ENCODE peak calls at places on chromosomes 13 and 19, in seven cellular contexts. W is sigmoid colon, C is nephron progenitor cell, H is GM13977, V is stomach, B is OCI-LY7, T is heart right ventricle. O is an unnamed sample.
A peak's percentile ranks its signal among the peaks of the same experiment; 100 is the strongest.

GRCh38 chr19:2122982-2123381 is 26.3 kb downstream of the IZUMO4 start:
- DNase-seq in W (no peak), C (no peak), H (no peak), V (no peak), B (no peak), T (no peak), O (peak; percentile 88)

GRCh38 chr13:27034678-27035111 is 136.9 kb downstream of the USP12 start:
- DNase-seq in W (no peak), C (peak; percentile 42), H (no peak), V (no peak), B (no peak), T (peak; percentile 13), O (no peak)

GRCh38 chr13:78742659-78743058 is 83.7 kb upstream of the OBI1 start:
- DNase-seq in W (no peak), C (no peak), H (no peak), V (no peak), B (no peak), T (no peak), O (no peak)

GRCh38 chr19:2888739-2889224 is 11.9 kb upstream of the ZNF57 start:
- DNase-seq in W (no peak), C (no peak), H (no peak), V (no peak), B (peak; percentile 91), T (no peak), O (no peak)

GRCh38 chr13:36847541-36848045 is 28.6 kb downstream of the RFXAP start:
- DNase-seq in W (no peak), C (no peak), H (no peak), V (peak; percentile 51), B (no peak), T (no peak), O (no peak)

GRCh38 chr19:29771708-29772415 is 39.9 kb upstream of the CCNE1 start:
- DNase-seq in W (no peak), C (peak; percentile 73), H (peak; percentile 60), V (peak; percentile 41), B (peak; percentile 34), T (peak; percentile 15), O (no peak)

GRCh38 chr13:48222358-48223015 is 10.5 kb upstream of the ITM2B start:
- DNase-seq in W (peak; percentile 73), C (no peak), H (no peak), V (no peak), B (no peak), T (no peak), O (no peak)

GRCh38 chr19:50432221-50432626 is 468 bp upstream of the MYBPC2 start:
- DNase-seq in W (no peak), C (peak; percentile 61), H (no peak), V (no peak), B (peak; percentile 42), T (no peak), O (no peak)

GRCh38 chr19:56507446-56508281 is at the start of gene ZNF471:
- DNase-seq in W (peak; percentile 99), C (peak; percentile 15), H (peak; percentile 58), V (peak; percentile 97), B (no peak), T (peak; percentile 99), O (no peak)

GRCh38 chr19:29812080-29812880 is 489 bp downstream of the CCNE1 start:
- DNase-seq in W (no peak), C (peak; percentile 57), H (no peak), V (peak; percentile 27), B (peak; percentile 20), T (no peak), O (peak; percentile 86)

GRCh38 chr13:34201050-34201913 is 383.3 kb downstream of the RFC3 start:
- DNase-seq in W (no peak), C (no peak), H (no peak), V (no peak), B (no peak), T (peak; percentile 15), O (no peak)

GRCh38 chr13:32229443-32229842 is 85.7 kb downstream of the ZAR1L start:
- DNase-seq in W (no peak), C (no peak), H (no peak), V (no peak), B (no peak), T (no peak), O (no peak)

GRCh38 chr19:28746486-28746885 is 466.5 kb downstream of the UQCRFS1 start:
- DNase-seq in W (no peak), C (no peak), H (no peak), V (no peak), B (no peak), T (no peak), O (no peak)

GRCh38 chr13:33180009-33180804 is 105.3 kb downstream of the STARD13 start:
- DNase-seq in W (no peak), C (no peak), H (no peak), V (no peak), B (no peak), T (no peak), O (no peak)

GRCh38 chr19:35528218-35529038 is at the start of gene SBSN:
- DNase-seq in W (no peak), C (no peak), H (no peak), V (no peak), B (no peak), T (no peak), O (no peak)

GRCh38 chr13:95607363-95607762 is 37.1 kb downstream of the DZIP1 start:
- DNase-seq in W (no peak), C (no peak), H (no peak), V (no peak), B (no peak), T (no peak), O (no peak)

GRCh38 chr19:38076337-38076736 is 147.7 kb downstream of the DPF1 start:
- DNase-seq in W (no peak), C (no peak), H (no peak), V (no peak), B (no peak), T (no peak), O (no peak)

GRCh38 chr13:76019421-76020044 is 383.4 kb downstream of the LMO7 start:
- DNase-seq in W (peak; percentile 62), C (peak; percentile 45), H (no peak), V (no peak), B (peak; percentile 4), T (peak; percentile 4), O (peak; percentile 69)

GRCh38 chr19:17681505-17682125 is 6.5 kb downstream of the UNC13A start:
- DNase-seq in W (no peak), C (peak; percentile 89), H (peak; percentile 70), V (no peak), B (peak; percentile 19), T (peak; percentile 51), O (no peak)

GRCh38 chr13:100789025-100789424 is 114.4 kb upstream of the TMTC4 start:
- DNase-seq in W (no peak), C (no peak), H (no peak), V (no peak), B (no peak), T (no peak), O (no peak)

GRCh38 chr13:93903909-93904308 is 575.6 kb downstream of the DCT start:
- DNase-seq in W (peak; percentile 65), C (no peak), H (no peak), V (no peak), B (no peak), T (no peak), O (no peak)

GRCh38 chr13:113448545-113448884 is 4.8 kb downstream of the ADPRHL1 start:
- DNase-seq in W (peak; percentile 44), C (no peak), H (no peak), V (peak; percentile 70), B (peak; percentile 51), T (peak; percentile 62), O (no peak)

GRCh38 chr19:8697671-8698432 is 743 bp downstream of the ACTL9 start:
- DNase-seq in W (no peak), C (peak; percentile 24), H (no peak), V (no peak), B (no peak), T (no peak), O (no peak)
- TF ChIP-seq CTCF in W (no peak), C (no peak), H (peak; percentile 8), V (no peak), B (peak; percentile 61), T (no peak), O (peak; percentile 42)

DNA sequence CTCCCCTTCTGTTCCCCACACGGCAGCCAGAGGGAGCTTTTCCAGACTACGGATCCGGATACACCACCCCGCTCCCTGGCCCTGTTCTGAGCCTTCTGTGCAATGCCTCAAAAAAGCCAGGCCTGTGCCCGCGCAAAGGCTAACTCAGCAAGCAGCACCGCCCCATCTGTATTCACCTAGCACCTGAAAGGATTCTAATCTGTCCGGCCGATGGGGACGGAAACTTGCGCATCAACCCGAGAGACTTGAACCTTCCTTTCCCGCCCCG is 589 bp downstream of the ZBTB45 start:
- DNase-seq in W (peak; percentile 84), C (peak; percentile 74), H (peak; percentile 67), V (peak; percentile 59), B (peak; percentile 76), T (peak; percentile 68), O (no peak)
- TF ChIP-seq CTCF in W (no peak), C (no peak), H (peak; percentile 56), V (no peak), B (no peak), T (peak; percentile 42), O (no peak)

DNA sequence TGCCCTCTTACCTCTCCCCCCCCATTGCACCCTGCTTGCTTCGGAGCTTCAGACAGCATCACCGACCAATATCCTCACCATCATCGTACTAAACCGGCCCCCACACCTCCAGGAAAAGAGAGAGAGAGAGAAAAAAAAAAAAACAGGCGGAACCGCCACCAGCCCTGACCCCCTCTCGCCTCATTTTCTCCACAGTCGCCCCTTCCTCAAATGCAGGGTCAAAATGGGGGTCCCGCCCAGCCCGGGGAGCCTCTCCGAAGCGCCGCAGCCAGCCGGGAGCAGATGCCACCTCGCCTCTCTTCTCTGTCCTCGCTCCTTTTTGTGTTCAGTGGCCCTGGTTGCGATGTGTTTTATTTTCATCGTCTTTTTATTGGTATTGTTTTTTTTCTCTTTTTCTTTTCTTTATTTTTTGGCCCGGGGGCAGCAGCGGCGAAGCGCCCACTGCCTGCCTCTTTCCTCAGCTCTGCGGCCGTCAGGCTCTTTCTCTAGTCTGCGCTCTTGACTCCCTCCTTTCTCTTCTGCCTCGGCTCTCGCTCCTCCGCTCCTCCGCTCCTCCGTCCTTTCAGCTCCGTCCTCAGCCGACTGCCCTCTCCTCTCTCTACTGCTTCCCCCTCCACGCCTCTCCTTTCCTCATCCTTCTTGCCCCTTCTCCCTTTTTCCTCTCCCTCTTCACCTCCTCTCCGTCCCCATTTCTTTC is 41.4 kb downstream of the DEDD2 start:
- DNase-seq in W (no peak), C (no peak), H (no peak), V (no peak), B (no peak), T (no peak), O (no peak)
- TF ChIP-seq CTCF in W (no peak), C (no peak), H (no peak), V (no peak), B (no peak), T (no peak), O (no peak)

DNA sequence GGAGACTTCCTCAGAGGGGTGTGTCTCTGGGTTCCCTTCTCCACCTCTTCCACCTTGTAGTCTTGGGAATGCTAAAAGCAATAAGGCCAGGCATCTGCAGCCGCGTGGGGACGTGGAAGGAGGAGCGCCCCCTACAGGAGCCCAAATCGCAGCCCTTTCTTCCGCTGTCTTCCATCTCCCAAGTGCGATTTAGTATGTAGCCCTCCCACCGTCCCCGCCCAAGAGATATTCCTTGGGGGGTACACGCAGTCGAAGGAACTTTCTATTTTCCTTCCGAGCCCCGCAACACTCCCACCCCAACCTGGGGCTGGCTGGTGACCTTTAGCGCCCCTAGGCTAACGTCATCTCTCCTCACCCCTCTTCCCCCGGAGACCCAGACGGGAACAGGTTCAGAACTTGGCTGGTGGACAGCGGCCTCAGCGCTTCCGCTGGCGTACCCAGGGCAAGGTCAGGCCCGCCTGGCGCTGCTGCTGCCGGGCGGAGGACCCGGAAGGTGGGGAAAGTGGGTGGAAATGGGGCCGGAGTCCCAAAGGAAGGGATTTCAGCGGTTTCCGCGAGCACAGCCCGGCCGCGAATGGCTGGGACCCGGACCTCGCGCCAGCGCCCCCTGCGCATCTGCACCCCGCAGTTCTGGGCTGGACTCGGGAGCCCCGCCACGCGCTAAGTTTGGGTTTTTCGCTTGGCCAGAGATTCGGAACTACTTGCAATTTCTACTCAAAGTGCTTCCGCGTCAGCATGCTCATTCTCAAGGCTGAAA is 2.1 kb upstream of the PCDH8 start:
- DNase-seq in W (no peak), C (peak; percentile 93), H (peak; percentile 85), V (peak; percentile 63), B (no peak), T (peak; percentile 70), O (no peak)
- TF ChIP-seq CTCF in W (no peak), C (peak; percentile 54), H (peak; percentile 15), V (no peak), B (peak; percentile 52), T (peak; percentile 7), O (peak; percentile 39)

O was measured in chondrocyte.